ENCODE peak calls at places on chromosomes 12 and 14, in six cellular contexts. Z is stomach, U is endothelial cell of umbilical vein, W is transverse colon, K is esophagus muscularis mucosa, H is prostate gland. D is an unnamed sample.

GRCh38 chr14:58796636-58797429 is 159.1 kb downstream of the DACT1 start:
- DNase-seq in W (no peak), Z (no peak), U (no peak), H (no peak), K (no peak), D (no peak)

GRCh38 chr14:52481864-52482263 is 70.4 kb downstream of the TXNDC16 start:
- DNase-seq in W (no peak), K (no peak), H (no peak), Z (no peak), U (no peak), D (no peak)

GRCh38 chr12:12899530-12900380 is 8.4 kb downstream of the GPRC5A start:
- DNase-seq in K (no peak), Z (no peak), U (peak), H (no peak), W (no peak), D (no peak)

GRCh38 chr14:56414231-56414630 is 165.4 kb upstream of the TMEM260 start:
- DNase-seq in Z (no peak), U (peak), W (no peak), H (no peak), K (no peak), D (no peak)

GRCh38 chr12:124661382-124661781 is 94.0 kb upstream of the NCOR2 start:
- DNase-seq in W (no peak), U (no peak), H (no peak), Z (no peak), K (no peak), D (no peak)

GRCh38 chr12:121719926-121720414 is 7.4 kb downstream of the TMEM120B start:
- DNase-seq in U (peak), K (no peak), Z (no peak), H (no peak), W (no peak), D (no peak)

GRCh38 chr14:91269076-91269991 is 24.8 kb upstream of the GPR68 start:
- DNase-seq in W (peak), H (no peak), K (no peak), U (no peak), Z (no peak), D (no peak)

GRCh38 chr12:120719496-120720233 is 6.0 kb upstream of the ACADS start:
- DNase-seq in W (no peak), K (no peak), H (no peak), U (no peak), Z (peak), D (no peak)

GRCh38 chr12:3117628-3118027 is 40.4 kb downstream of the TSPAN9 start:
- DNase-seq in Z (no peak), W (no peak), U (no peak), K (no peak), H (no peak), D (no peak)

GRCh38 chr12:79689477-79690155 is 1.1 kb downstream of the PAWR start:
- DNase-seq in W (peak), H (peak), K (no peak), U (peak), Z (peak), D (no peak)

GRCh38 chr12:65755596-65755978 is 68.7 kb upstream of the HMGA2 start:
- DNase-seq in H (no peak), W (no peak), K (no peak), U (no peak), Z (no peak), D (no peak)

GRCh38 chr14:84483072-84483410 is 1046.9 kb upstream of the FLRT2 start:
- DNase-seq in H (no peak), W (no peak), Z (no peak), U (peak), K (no peak), D (no peak)
- H3K4me3 ChIP-seq in H (no peak), W (no peak), Z (no peak), U (no peak), K (no peak), D (no peak)

DNA sequence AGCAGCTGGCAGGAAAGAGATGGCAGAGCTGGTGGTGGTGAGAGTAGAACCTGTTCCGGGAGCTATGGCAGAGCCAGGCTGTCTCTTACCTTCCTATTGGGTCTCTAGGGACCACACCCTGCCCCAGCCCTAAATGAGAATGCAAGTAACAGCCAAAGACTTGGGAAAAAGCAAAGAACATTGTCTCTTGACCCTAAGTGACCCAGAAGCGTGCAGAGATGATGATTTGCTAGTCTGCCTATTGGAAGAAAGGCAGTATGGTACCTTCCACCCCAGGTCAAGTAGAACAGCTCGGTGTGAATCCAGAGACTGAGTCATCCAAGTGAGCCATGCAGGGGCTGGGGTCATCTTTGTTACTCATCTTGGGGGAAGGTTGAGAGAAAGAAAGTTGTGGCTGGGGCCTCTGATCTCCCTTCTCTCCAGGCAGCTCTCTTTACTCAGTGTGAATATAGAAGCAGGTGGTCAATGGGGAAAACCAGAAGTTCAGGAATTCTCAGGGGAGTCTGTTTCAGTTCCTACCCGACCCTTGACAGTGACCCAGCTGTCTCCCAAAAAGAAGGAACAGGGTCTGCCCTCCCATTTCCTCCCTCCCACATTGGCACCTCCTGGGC is 1.7 kb downstream of the BLOC1S1 start:
- DNase-seq in W (peak), U (peak), K (no peak), Z (no peak), H (no peak), D (no peak)
- TF ChIP-seq POLR2AphosphoS5 in W (peak), U (no peak), K (no peak), Z (no peak), H (no peak), D (no peak)

GRCh38 chr14:36503771-36504741 is 16.0 kb downstream of the NKX2-1 start:
- DNase-seq in W (no peak), Z (no peak), H (no peak), K (no peak), U (no peak), D (no peak)
- H3K4me3 ChIP-seq in W (no peak), Z (no peak), H (no peak), K (peak), U (no peak), D (no peak)

GRCh38 chr12:6958609-6959375 is 7.6 kb downstream of the PTPN6 start:
- DNase-seq in U (no peak), Z (no peak), W (peak), K (no peak), H (no peak), D (no peak)

GRCh38 chr12:6961278-6961694 is 9.2 kb downstream of the PHB2 start:
- DNase-seq in Z (peak), W (peak), H (peak), U (no peak), K (no peak), D (no peak)

GRCh38 chr12:6957741-6958608 is 6.8 kb downstream of the PTPN6 start:
- DNase-seq in Z (no peak), U (no peak), H (no peak), W (no peak), K (no peak), D (no peak)

GRCh38 chr12:6960291-6961277 is 9.4 kb downstream of the PTPN6 start:
- DNase-seq in U (no peak), Z (no peak), H (no peak), K (no peak), W (peak), D (no peak)

GRCh38 chr12:6959376-6960290 is 8.5 kb downstream of the PTPN6 start:
- DNase-seq in H (no peak), U (no peak), W (no peak), K (no peak), Z (no peak), D (no peak)
- TF ChIP-seq POLR2AphosphoS5 in H (no peak), U (no peak), W (no peak), K (no peak), Z (no peak), D (no peak)